ENCODE peak calls at places on chromosome 15, in five cellular contexts. R is nephron progenitor cell; G is CD8-positive, alpha-beta T cell; X is ovary; E is PC-9. F is an unnamed sample.

GRCh38 chr15:50876989-50877360 is 31.5 kb upstream of the AP4E1 start:
- DNase-seq in R (peak), G (peak), X (peak), E (peak), F (peak)

GRCh38 chr15:19992428-19992827 is 549.2 kb downstream of the GOLGA6L6 start:
- DNase-seq in E (no peak), R (no peak), X (no peak), G (no peak), F (no peak)

GRCh38 chr15:78208887-78209645 is 25.3 kb downstream of the ACSBG1 start:
- DNase-seq in R (no peak), E (peak), X (no peak), G (no peak), F (peak)

GRCh38 chr15:44780608-44781007 is 44.3 kb downstream of the TRIM69 start:
- DNase-seq in E (no peak), X (no peak), R (no peak), G (no peak), F (no peak)

GRCh38 chr15:40217166-40217785 is 21.6 kb upstream of the PAK6 start:
- DNase-seq in X (no peak), G (peak), R (peak), E (peak), F (peak)

GRCh38 chr15:66911131-66911700 is 154.2 kb upstream of the SMAD3 start:
- DNase-seq in G (no peak), E (no peak), R (no peak), X (no peak), F (no peak)

GRCh38 chr15:41203395-41203794 is 27.2 kb downstream of the EXD1 start:
- DNase-seq in E (no peak), G (no peak), X (no peak), R (no peak), F (no peak)

GRCh38 chr15:22947101-22948000 is 32.8 kb downstream of the CYFIP1 start:
- DNase-seq in G (no peak), E (no peak), R (no peak), X (no peak), F (no peak)

GRCh38 chr15:70535071-70535954 is 228.0 kb downstream of the UACA start:
- DNase-seq in X (no peak), G (peak), E (no peak), R (no peak), F (no peak)

GRCh38 chr15:70339551-70340517 is 242.1 kb upstream of the TLE3 start:
- DNase-seq in E (no peak), G (no peak), X (no peak), R (no peak), F (no peak)

GRCh38 chr15:90519688-90520087 is 10.0 kb upstream of the CRTC3 start:
- DNase-seq in E (peak), R (no peak), G (no peak), X (no peak), F (no peak)

GRCh38 chr15:62783303-62783957 is 259.1 kb upstream of the TPM1 start:
- DNase-seq in X (peak), R (no peak), E (no peak), G (no peak), F (peak)

GRCh38 chr15:35932541-35932940 is 386.6 kb upstream of the DPH6 start:
- DNase-seq in R (peak), X (no peak), E (no peak), G (no peak), F (no peak)

GRCh38 chr15:61155741-61156700 is 73.1 kb downstream of the RORA start:
- DNase-seq in R (no peak), G (no peak), E (no peak), X (peak), F (no peak)

GRCh38 chr15:33608714-33609113 is 297.9 kb downstream of the RYR3 start:
- DNase-seq in G (no peak), E (no peak), X (no peak), R (no peak), F (no peak)

GRCh38 chr15:68204361-68204760 is 771 bp downstream of the CALML4 start:
- DNase-seq in R (no peak), E (no peak), X (no peak), G (no peak), F (no peak)

GRCh38 chr15:33956397-33956796 is 11.9 kb upstream of the CHRM5 start:
- DNase-seq in R (no peak), G (no peak), E (no peak), X (no peak), F (no peak)

GRCh38 chr15:99248000-99248727 is 1.2 kb downstream of the TTC23 start:
- DNase-seq in X (no peak), G (no peak), R (no peak), E (no peak), F (no peak)

GRCh38 chr15:51403072-51403878 is 61.8 kb downstream of the GLDN start:
- DNase-seq in X (no peak), R (peak), E (no peak), G (no peak), F (peak)

GRCh38 chr15:100973351-100974034 is 54.3 kb downstream of the LRRK1 start:
- DNase-seq in G (no peak), E (no peak), X (no peak), R (peak), F (no peak)

GRCh38 chr15:34984884-34985630 is 3.0 kb downstream of the ZNF770 start:
- DNase-seq in R (no peak), E (no peak), X (no peak), G (no peak), F (no peak)

GRCh38 chr15:67202991-67203390 is 51.5 kb downstream of the AAGAB start:
- DNase-seq in G (no peak), R (no peak), X (no peak), E (no peak), F (no peak)

GRCh38 chr15:82043726-82044372 is 2.0 kb downstream of the MEX3B start:
- DNase-seq in E (no peak), G (no peak), X (peak), R (peak), F (no peak)

GRCh38 chr15:84748274-84749110 is at the start of gene ZNF592:
- DNase-seq in E (no peak), R (peak), G (peak), X (peak), F (peak)
- TF ChIP-seq CTCF in E (no peak), R (no peak), G (no peak), X (peak), F (peak)

GRCh38 chr15:52463638-52464037 is 65.0 kb downstream of the MYO5A start:
- DNase-seq in E (no peak), R (no peak), X (no peak), G (no peak), F (no peak)
- TF ChIP-seq CTCF in E (no peak), R (no peak), X (no peak), G (peak), F (no peak)

GRCh38 chr15:26702381-26702780 is 70.5 kb downstream of the GABRB3 start:
- DNase-seq in E (no peak), R (no peak), X (no peak), G (no peak), F (no peak)
- TF ChIP-seq CTCF in E (no peak), R (no peak), X (no peak), G (no peak), F (no peak)

DNA sequence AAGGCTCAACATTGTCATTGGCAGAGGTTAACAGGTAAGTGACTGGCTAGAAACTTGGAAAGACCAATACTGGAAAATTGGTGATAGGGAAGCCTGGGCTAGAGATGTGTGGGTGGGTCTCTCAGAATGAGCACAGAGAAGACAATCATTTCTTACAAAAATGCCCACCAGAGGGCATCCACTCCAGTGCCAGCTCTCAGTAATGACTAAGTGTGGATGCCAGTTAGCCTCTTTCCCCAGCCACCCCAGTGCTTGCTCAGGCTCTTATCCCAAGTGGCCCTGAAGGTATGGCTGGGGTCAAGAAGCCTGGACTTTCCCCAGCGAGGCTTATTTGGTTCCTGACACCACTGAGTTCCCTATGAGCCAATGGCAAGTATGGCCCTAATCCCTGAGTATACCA is 115.9 kb upstream of the ST8SIA2 start:
- DNase-seq in R (no peak), G (no peak), X (no peak), E (no peak), F (peak)
- TF ChIP-seq CTCF in R (no peak), G (no peak), X (no peak), E (peak), F (peak)

GRCh38 chr15:65233651-65234050 is 22.4 kb upstream of the CILP start:
- DNase-seq in G (no peak), X (no peak), R (no peak), E (no peak), F (no peak)
- TF ChIP-seq CTCF in G (no peak), X (no peak), R (no peak), E (no peak), F (no peak)

DNA sequence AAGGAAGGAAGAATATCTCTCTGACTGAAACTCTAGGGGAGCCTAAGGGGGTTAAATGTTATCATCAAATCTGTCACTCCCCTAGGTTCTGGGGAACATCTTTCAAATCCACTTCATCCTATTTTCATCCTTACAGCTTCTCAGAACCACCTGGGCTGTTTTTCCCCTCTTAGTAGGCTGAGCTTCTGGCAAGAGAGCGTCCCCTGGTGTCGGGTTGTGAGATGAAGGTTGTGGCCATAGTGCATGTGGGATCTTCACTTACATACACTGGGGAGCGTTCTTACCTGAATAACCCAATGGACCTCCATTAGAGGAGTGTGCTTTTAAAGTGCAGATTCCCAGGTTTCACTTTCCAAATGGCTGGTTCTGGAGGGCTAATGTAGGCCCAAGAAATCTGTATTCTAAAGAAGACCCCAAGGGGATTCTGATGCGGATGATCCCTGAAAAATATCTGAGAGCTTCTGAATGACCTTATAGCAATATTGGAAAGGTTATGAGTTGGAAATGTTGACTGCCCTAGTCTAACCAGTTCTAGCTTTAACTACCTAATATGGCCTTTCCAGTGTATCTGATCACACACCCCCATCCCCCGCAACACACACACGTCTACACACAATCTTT is 663.7 kb downstream of the AGBL1 start:
- DNase-seq in R (peak), X (no peak), G (peak), E (no peak), F (peak)
- TF ChIP-seq CTCF in R (peak), X (no peak), G (peak), E (peak), F (peak)

DNA sequence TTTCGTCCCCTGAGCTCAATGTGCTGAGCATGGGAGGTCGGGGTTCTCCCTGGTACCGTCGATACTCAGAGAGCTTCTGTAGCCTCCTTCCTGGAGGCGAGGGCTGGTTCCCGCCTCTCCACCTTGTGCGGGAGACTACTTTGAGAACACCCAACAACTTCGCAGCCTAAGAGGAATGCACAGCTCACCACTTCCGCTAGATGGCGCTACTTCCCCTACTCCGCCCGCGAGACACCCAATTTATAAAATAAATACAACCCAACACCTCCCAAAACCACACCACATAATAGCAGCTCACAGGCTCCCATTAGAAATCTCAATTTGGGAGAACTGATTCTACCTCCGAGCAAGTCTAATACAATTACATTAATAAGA is 1.2 kb downstream of the RGMA start:
- DNase-seq in R (peak), X (peak), G (peak), E (no peak), F (peak)
- TF ChIP-seq CTCF in R (no peak), X (peak), G (peak), E (peak), F (peak)

GRCh38 chr15:54840999-54841398 is 355.7 kb downstream of the RSL24D1 start:
- DNase-seq in R (peak), X (no peak), E (no peak), G (no peak), F (no peak)
- TF ChIP-seq CTCF in R (no peak), X (no peak), E (no peak), G (no peak), F (no peak)

DNA sequence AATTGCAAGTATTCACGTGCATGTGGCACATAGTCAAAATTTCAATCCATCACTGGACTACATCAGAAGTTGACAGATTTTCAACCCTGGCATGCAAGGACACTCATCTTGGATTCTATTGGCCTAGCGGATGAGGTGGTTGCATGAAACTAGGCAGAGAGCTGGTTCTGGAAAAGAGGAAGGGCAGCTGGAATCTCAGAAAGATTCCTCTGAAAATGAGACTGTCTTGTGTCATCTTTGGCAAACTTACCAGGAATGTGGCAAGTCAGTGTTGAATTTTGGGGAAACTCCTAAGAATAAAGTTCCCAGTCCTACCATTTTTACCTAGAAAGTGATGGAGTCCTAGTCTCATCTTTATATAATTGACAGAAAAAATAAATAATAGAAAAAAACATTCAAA is 384.3 kb upstream of the NR2F2 start:
- DNase-seq in G (no peak), E (no peak), R (no peak), X (no peak), F (no peak)
- TF ChIP-seq CTCF in G (no peak), E (no peak), R (no peak), X (no peak), F (no peak)

GRCh38 chr15:64460737-64461576 is 579 bp downstream of the ZNF609 start:
- DNase-seq in E (peak), X (no peak), G (peak), R (no peak), F (peak)
- TF ChIP-seq CTCF in E (no peak), X (no peak), G (no peak), R (no peak), F (no peak)